ENCODE peak calls at places on chromosomes 3 and 15, in eight cellular contexts. R, I, K, G, V, U, L and D are unnamed samples.

GRCh38 chr3:132486086-132486485 is 68.8 kb downstream of the DNAJC13 start:
- DNase-seq in R (no peak), I (peak; percentile 46), K (no peak), G (no peak), V (no peak), U (no peak), L (no peak), D (no peak)

GRCh38 chr15:47756872-47757271 is 39.6 kb downstream of the SEMA6D start:
- DNase-seq in R (no peak), I (peak; percentile 74), K (no peak), G (no peak), V (no peak), U (no peak), L (peak; percentile 54), D (no peak)

GRCh38 chr3:149342413-149343340 is 9.2 kb upstream of the TM4SF18 start:
- DNase-seq in R (peak; percentile 18), I (peak; percentile 82), K (no peak), G (no peak), V (no peak), U (no peak), L (peak; percentile 21), D (no peak)

GRCh38 chr3:4426782-4427344 is 40.2 kb downstream of the SUMF1 start:
- DNase-seq in R (no peak), I (peak; percentile 92), K (peak; percentile 84), G (no peak), V (no peak), U (no peak), L (peak; percentile 28), D (no peak)

GRCh38 chr3:186823391-186823790 is 17.1 kb upstream of the RFC4 start:
- DNase-seq in R (no peak), I (peak; percentile 33), K (no peak), G (no peak), V (no peak), U (no peak), L (no peak), D (no peak)

GRCh38 chr3:86594838-86595237 is 396.1 kb downstream of the VGLL3 start:
- DNase-seq in R (no peak), I (no peak), K (no peak), G (no peak), V (no peak), U (no peak), L (no peak), D (no peak)

GRCh38 chr15:38690737-38691332 is 126.2 kb upstream of the RASGRP1 start:
- DNase-seq in R (peak; percentile 68), I (peak; percentile 84), K (peak; percentile 89), G (peak; percentile 63), V (no peak), U (peak; percentile 74), L (peak; percentile 42), D (peak; percentile 71)

GRCh38 chr3:10666621-10667020 is 149.4 kb upstream of the SLC6A11 start:
- DNase-seq in R (no peak), I (no peak), K (peak; percentile 28), G (peak; percentile 41), V (peak; percentile 71), U (peak; percentile 61), L (no peak), D (peak; percentile 66)

GRCh38 chr3:157498374-157498773 is 4.8 kb downstream of the VEPH1 start:
- DNase-seq in R (no peak), I (no peak), K (no peak), G (no peak), V (no peak), U (no peak), L (no peak), D (no peak)

GRCh38 chr3:37853691-37854413 is 7.8 kb upstream of the CTDSPL start:
- DNase-seq in R (no peak), I (no peak), K (no peak), G (peak; percentile 40), V (no peak), U (no peak), L (no peak), D (no peak)

GRCh38 chr3:171306631-171307030 is 153.6 kb downstream of the TNIK start:
- DNase-seq in R (no peak), I (peak; percentile 95), K (no peak), G (peak; percentile 50), V (peak; percentile 25), U (peak; percentile 88), L (no peak), D (peak; percentile 82)

GRCh38 chr3:81829946-81830345 is 68.5 kb upstream of the GBE1 start:
- DNase-seq in R (no peak), I (no peak), K (no peak), G (no peak), V (no peak), U (no peak), L (peak; percentile 5), D (no peak)

GRCh38 chr15:88476635-88477038 is 9.1 kb downstream of the MRPS11 start:
- DNase-seq in R (no peak), I (peak; percentile 66), K (peak; percentile 58), G (peak; percentile 90), V (no peak), U (peak; percentile 83), L (peak; percentile 31), D (peak; percentile 59)

GRCh38 chr15:66404122-66404521 is 17.4 kb downstream of the MAP2K1 start:
- DNase-seq in R (no peak), I (no peak), K (no peak), G (no peak), V (no peak), U (no peak), L (no peak), D (no peak)

GRCh38 chr3:122760457-122761271 is 33.0 kb downstream of the HSPBAP1 start:
- DNase-seq in R (no peak), I (peak; percentile 7), K (no peak), G (no peak), V (no peak), U (no peak), L (no peak), D (no peak)

GRCh38 chr3:24678441-24678865 is 183.8 kb upstream of the THRB start:
- DNase-seq in R (peak; percentile 1), I (peak; percentile 94), K (no peak), G (no peak), V (no peak), U (no peak), L (peak; percentile 61), D (no peak)

GRCh38 chr15:85402195-85402921 is 22.0 kb downstream of the AKAP13 start:
- DNase-seq in R (no peak), I (peak; percentile 34), K (no peak), G (no peak), V (no peak), U (no peak), L (no peak), D (no peak)

GRCh38 chr3:177126015-177126773 is 71.1 kb downstream of the TBL1XR1 start:
- DNase-seq in R (no peak), I (peak; percentile 86), K (no peak), G (no peak), V (no peak), U (no peak), L (no peak), D (no peak)

GRCh38 chr3:189292667-189293478 is 121.1 kb downstream of the TPRG1 start:
- DNase-seq in R (no peak), I (no peak), K (no peak), G (no peak), V (no peak), U (no peak), L (no peak), D (no peak)

GRCh38 chr3:53824795-53825194 is 21.4 kb downstream of the CHDH start:
- DNase-seq in R (no peak), I (no peak), K (no peak), G (no peak), V (no peak), U (no peak), L (no peak), D (no peak)

GRCh38 chr3:184142199-184142598 is 7.0 kb downstream of the EIF2B5 start:
- DNase-seq in R (no peak), I (no peak), K (no peak), G (no peak), V (no peak), U (no peak), L (no peak), D (no peak)

GRCh38 chr3:133209871-133210550 is 171.8 kb downstream of the TMEM108 start:
- DNase-seq in R (peak; percentile 15), I (peak; percentile 39), K (peak; percentile 11), G (no peak), V (no peak), U (no peak), L (no peak), D (no peak)

GRCh38 chr15:58212909-58213526 is 74.8 kb downstream of the AQP9 start:
- DNase-seq in R (no peak), I (peak; percentile 70), K (peak; percentile 24), G (peak; percentile 27), V (no peak), U (no peak), L (peak; percentile 23), D (peak; percentile 13)

GRCh38 chr3:4320453-4320852 is 17.3 kb downstream of the SETMAR start:
- DNase-seq in R (no peak), I (peak; percentile 10), K (no peak), G (no peak), V (no peak), U (no peak), L (no peak), D (no peak)

GRCh38 chr3:47057212-47057671 is 77.8 kb downstream of the NBEAL2 start:
- DNase-seq in R (no peak), I (no peak), K (peak; percentile 10), G (no peak), V (no peak), U (no peak), L (no peak), D (no peak)

GRCh38 chr3:187961366-187961765 is 192.6 kb upstream of the LPP start:
- DNase-seq in R (no peak), I (no peak), K (no peak), G (no peak), V (no peak), U (no peak), L (no peak), D (no peak)

GRCh38 chr15:40238927-40239591 is at the start of gene PAK6:
- DNase-seq in R (no peak), I (peak; percentile 31), K (peak; percentile 27), G (peak; percentile 69), V (no peak), U (peak; percentile 28), L (peak; percentile 56), D (peak; percentile 85)

GRCh38 chr3:24156466-24156865 is 211.4 kb downstream of the NR1D2 start:
- DNase-seq in R (no peak), I (peak; percentile 24), K (no peak), G (no peak), V (no peak), U (no peak), L (peak; percentile 60), D (no peak)

GRCh38 chr3:167066977-167067843 is 312.9 kb downstream of the ZBBX start:
- DNase-seq in R (no peak), I (no peak), K (no peak), G (no peak), V (no peak), U (no peak), L (peak; percentile 11), D (peak; percentile 14)

GRCh38 chr15:63860161-63860954 is 26.6 kb upstream of the HERC1 start:
- DNase-seq in R (peak; percentile 8), I (no peak), K (peak; percentile 53), G (no peak), V (no peak), U (no peak), L (no peak), D (no peak)

GRCh38 chr3:46065294-46065705 is 38.0 kb upstream of the XCR1 start:
- DNase-seq in R (no peak), I (no peak), K (peak; percentile 82), G (no peak), V (no peak), U (no peak), L (no peak), D (no peak)

GRCh38 chr3:52047295-52047960 is 8.9 kb downstream of the DUSP7 start:
- DNase-seq in R (no peak), I (no peak), K (no peak), G (no peak), V (peak; percentile 86), U (peak; percentile 92), L (no peak), D (peak; percentile 97)

GRCh38 chr3:105906834-105907233 is 38.0 kb upstream of the CBLB start:
- DNase-seq in R (no peak), I (peak; percentile 98), K (no peak), G (no peak), V (no peak), U (no peak), L (no peak), D (no peak)